ENCODE peak calls at places on chromosomes 4 and X, in six cellular contexts. R is choroid plexus epithelial cell, S is psoas muscle, A is nephron progenitor cell, I is RWPE1, D is hepatocyte. Y is an unnamed sample.

GRCh38 chr4:143986173-143986572 is 33.0 kb downstream of the GYPB start:
- DNase-seq in S (no peak), I (no peak), D (no peak), A (no peak), R (no peak), Y (no peak)

GRCh38 chr4:7906171-7906581 is 33.5 kb downstream of the AFAP1 start:
- DNase-seq in I (no peak), D (no peak), S (no peak), A (no peak), R (peak), Y (no peak)

GRCh38 chr4:176323511-176324160 is 3.9 kb downstream of the SPCS3 start:
- DNase-seq in A (no peak), R (no peak), D (no peak), I (no peak), S (no peak), Y (no peak)

GRCh38 chr4:108454227-108454626 is 166.1 kb upstream of the RPL34 start:
- DNase-seq in R (no peak), S (no peak), D (no peak), I (no peak), A (no peak), Y (no peak)

GRCh38 chrX:123961268-123962005 is at the start of gene STAG2:
- DNase-seq in S (peak), D (peak), R (peak), A (peak), I (peak), Y (peak)

GRCh38 chrX:106726485-106727437 is at the start of gene RNF128:
- DNase-seq in S (peak), R (peak), D (peak), I (peak), A (peak), Y (no peak)

GRCh38 chr4:26055855-26056254 is 141.8 kb downstream of the SMIM20 start:
- DNase-seq in A (no peak), I (no peak), R (no peak), D (no peak), S (no peak), Y (no peak)

GRCh38 chrX:104137496-104137895 is 19.3 kb downstream of the SLC25A53 start:
- DNase-seq in R (peak), I (no peak), S (no peak), D (no peak), A (no peak), Y (no peak)

GRCh38 chrX:31969714-31970113 is 897.9 kb upstream of the FTHL17 start:
- DNase-seq in S (no peak), R (no peak), D (no peak), A (no peak), I (no peak), Y (no peak)

GRCh38 chr4:123555500-123556273 is 159.1 kb downstream of the SPRY1 start:
- DNase-seq in D (peak), A (peak), I (peak), R (peak), S (peak), Y (no peak)

GRCh38 chrX:19902110-19902509 is 14.7 kb upstream of the SH3KBP1 start:
- DNase-seq in D (no peak), R (peak), S (no peak), I (no peak), A (no peak), Y (no peak)

GRCh38 chrX:107699611-107700010 is 71.3 kb downstream of the PRPS1 start:
- DNase-seq in R (no peak), S (no peak), A (no peak), D (no peak), I (no peak), Y (no peak)

GRCh38 chr4:36392049-36392448 is 110.6 kb downstream of the DTHD1 start:
- DNase-seq in I (peak), R (no peak), S (no peak), A (no peak), D (peak), Y (no peak)

GRCh38 chr4:22315643-22316042 is 200.2 kb downstream of the ADGRA3 start:
- DNase-seq in A (no peak), D (peak), R (no peak), I (no peak), S (no peak), Y (no peak)

GRCh38 chr4:152591361-152591760 is 55.5 kb upstream of the FBXW7 start:
- DNase-seq in I (no peak), R (peak), D (peak), S (peak), A (peak), Y (peak)

GRCh38 chrX:122641136-122641535 is 542.9 kb upstream of the GRIA3 start:
- DNase-seq in S (no peak), I (no peak), A (no peak), D (no peak), R (no peak), Y (no peak)

GRCh38 chr4:181821039-181822004 is 421.9 kb upstream of the TENM3 start:
- DNase-seq in D (no peak), S (no peak), I (peak), R (peak), A (no peak), Y (no peak)

GRCh38 chr4:61200195-61200990 is at the start of gene ADGRL3:
- DNase-seq in D (peak), A (peak), R (peak), I (peak), S (peak), Y (no peak)

GRCh38 chr4:139668036-139668435 is 2.4 kb downstream of the MGST2 start:
- DNase-seq in A (no peak), S (no peak), R (no peak), D (no peak), I (no peak), Y (no peak)

GRCh38 chrX:357693-358471 is 28.8 kb downstream of the PPP2R3B start:
- DNase-seq in D (no peak), S (peak), A (no peak), I (peak), R (peak), Y (no peak)

GRCh38 chr4:147049940-147050852 is 104.5 kb upstream of the TTC29 start:
- DNase-seq in D (peak), I (no peak), R (peak), S (no peak), A (no peak), Y (no peak)

GRCh38 chr4:1770791-1771231 is 22.3 kb upstream of the FGFR3 start:
- DNase-seq in D (no peak), R (no peak), A (no peak), S (no peak), I (no peak), Y (no peak)

DNA sequence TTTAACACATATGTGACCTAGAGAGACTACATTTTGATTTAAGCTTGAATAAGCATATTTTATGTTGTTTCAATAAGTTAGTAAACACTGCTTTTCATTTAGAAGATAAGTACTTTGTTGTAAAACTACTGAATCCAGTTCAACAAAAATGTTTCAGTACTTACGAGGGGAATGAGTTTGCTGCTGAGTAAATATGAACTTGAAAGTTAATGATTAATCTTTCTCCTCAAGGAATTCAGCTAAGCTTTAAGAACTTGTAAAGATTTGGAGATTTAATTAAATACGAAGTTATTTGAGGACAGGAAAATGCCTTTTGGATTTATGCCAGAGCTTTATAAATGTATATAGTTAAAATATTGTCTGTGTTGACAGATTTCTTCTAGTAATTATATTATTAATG is 933.0 kb upstream of the LCORL start:
- DNase-seq in A (no peak), S (no peak), I (no peak), D (no peak), R (no peak), Y (no peak)
- TF ChIP-seq CTCF in A (no peak), S (no peak), I (no peak), D (no peak), R (no peak), Y (no peak)

GRCh38 chr4:42281324-42282020 is 115.8 kb upstream of the SHISA3 start:
- DNase-seq in R (no peak), A (no peak), I (no peak), D (no peak), S (no peak), Y (peak)

GRCh38 chr4:42278709-42279324 is 118.5 kb upstream of the SHISA3 start:
- DNase-seq in D (no peak), R (no peak), I (no peak), A (no peak), S (no peak), Y (no peak)

GRCh38 chr4:42277291-42277690 is 120.0 kb upstream of the SHISA3 start:
- DNase-seq in S (no peak), R (no peak), I (no peak), D (no peak), A (no peak), Y (no peak)

GRCh38 chr4:42282081-42282901 is 115.0 kb upstream of the SHISA3 start:
- DNase-seq in I (peak), A (peak), R (peak), D (peak), S (peak), Y (peak)

DNA sequence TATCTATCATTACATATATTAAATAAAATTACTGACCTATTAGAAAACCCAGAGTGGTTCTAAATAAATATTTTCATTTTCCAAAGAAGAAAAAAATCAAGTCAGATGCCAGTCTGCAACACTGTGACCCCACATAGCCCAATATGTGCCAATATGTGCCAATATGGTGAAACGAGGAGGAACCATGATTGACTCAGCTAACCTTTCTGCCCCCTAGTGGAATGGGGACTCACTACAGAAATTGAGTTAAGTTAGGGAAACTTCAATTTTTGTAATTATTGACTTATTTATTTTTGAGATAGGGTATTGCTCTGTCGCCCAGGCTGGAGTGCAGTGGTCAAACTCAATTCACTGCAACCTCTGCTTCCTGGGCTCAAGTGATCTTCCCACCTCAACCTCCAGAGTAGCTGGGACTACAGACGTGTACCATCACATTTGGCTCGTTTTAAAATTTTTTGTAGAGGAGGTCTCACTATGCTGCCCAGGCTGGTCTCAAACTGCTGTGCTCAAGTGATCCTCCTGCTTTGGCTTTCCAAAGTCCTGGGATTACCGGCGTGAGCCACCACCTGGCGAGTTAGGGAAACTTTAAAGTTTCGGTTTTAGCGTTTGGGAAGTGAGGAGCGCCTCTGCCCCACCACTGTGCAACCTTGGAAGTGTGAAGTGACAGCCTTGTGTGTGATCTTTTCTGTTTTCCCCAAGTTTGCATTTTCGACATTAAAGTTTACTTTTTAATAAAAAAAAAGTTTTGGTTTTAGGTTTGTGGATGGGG is 116.8 kb upstream of the SHISA3 start:
- DNase-seq in S (no peak), A (peak), R (peak), I (peak), D (peak), Y (no peak)
- TF ChIP-seq CTCF in S (peak), A (peak), R (peak), I (peak), D (peak), Y (peak)

GRCh38 chrX:70190225-70190624 is 12.9 kb downstream of the DGAT2L6 start:
- DNase-seq in R (no peak), I (no peak), S (no peak), D (no peak), A (no peak), Y (no peak)
- TF ChIP-seq CTCF in R (no peak), I (no peak), S (no peak), D (no peak), A (no peak), Y (no peak)

GRCh38 chrX:16712116-16712824 is at the start of gene CTPS2:
- DNase-seq in A (peak), S (peak), R (peak), I (peak), D (peak), Y (peak)
- TF ChIP-seq CTCF in A (no peak), S (no peak), R (peak), I (no peak), D (no peak), Y (no peak)